ENCODE peak calls at places on chromosomes 16 and 17, in four cellular contexts. One of them, this sample, is unnamed.
A peak's percentile ranks its signal among the peaks of the same experiment; 100 is the strongest.

GRCh38 chr17:2123467-2124251 is 68.8 kb downstream of the HIC1 start:
- DNase-seq in HepG2: no peak
- DNase-seq in GM12878: no peak
- DNase-seq in H1: no peak
- DNase-seq in this sample: no peak

GRCh38 chr17:32570081-32570396 is 83.2 kb downstream of the CDK5R1 start:
- DNase-seq in HepG2: no peak
- DNase-seq in GM12878: no peak
- DNase-seq in H1: no peak
- DNase-seq in this sample: no peak

GRCh38 chr17:19464033-19465026 is 53.3 kb downstream of the RNF112 start:
- DNase-seq in HepG2: no peak
- DNase-seq in GM12878: no peak
- DNase-seq in H1: no peak
- DNase-seq in this sample: no peak

GRCh38 chr16:84914273-84914672 is 94.5 kb downstream of the CRISPLD2 start:
- DNase-seq in HepG2: no peak
- DNase-seq in GM12878: no peak
- DNase-seq in H1: no peak
- DNase-seq in this sample: no peak

GRCh38 chr16:84785843-84786538 is 33.8 kb upstream of the CRISPLD2 start:
- DNase-seq in HepG2: peak; percentile 34
- DNase-seq in GM12878: no peak
- DNase-seq in H1: no peak
- DNase-seq in this sample: no peak

GRCh38 chr17:34246872-34247271 is 8.2 kb upstream of the CCL2 start:
- DNase-seq in HepG2: no peak
- DNase-seq in GM12878: no peak
- DNase-seq in H1: no peak
- DNase-seq in this sample: no peak

GRCh38 chr17:81419333-81419885 is 24.2 kb downstream of the BAHCC1 start:
- DNase-seq in HepG2: no peak
- DNase-seq in GM12878: no peak
- DNase-seq in H1: no peak
- DNase-seq in this sample: no peak

GRCh38 chr16:50213939-50214519 is 52.3 kb upstream of the ADCY7 start:
- DNase-seq in HepG2: peak; percentile 58
- DNase-seq in GM12878: no peak
- DNase-seq in H1: no peak
- DNase-seq in this sample: peak; percentile 33

GRCh38 chr16:62022688-62023087 is 13.6 kb downstream of the CDH8 start:
- DNase-seq in HepG2: no peak
- DNase-seq in GM12878: no peak
- DNase-seq in H1: no peak
- DNase-seq in this sample: no peak

GRCh38 chr16:72995151-72995881 is 52.6 kb downstream of the ZFHX3 start:
- DNase-seq in HepG2: no peak
- DNase-seq in GM12878: no peak
- DNase-seq in H1: peak; percentile 87
- DNase-seq in this sample: peak; percentile 55

GRCh38 chr16:17277981-17278381 is 192.8 kb downstream of the XYLT1 start:
- DNase-seq in HepG2: peak; percentile 38
- DNase-seq in GM12878: no peak
- DNase-seq in H1: peak; percentile 59
- DNase-seq in this sample: no peak

GRCh38 chr17:79874329-79874981 is 35.2 kb upstream of the CBX4 start:
- DNase-seq in HepG2: peak; percentile 48
- DNase-seq in GM12878: no peak
- DNase-seq in H1: no peak
- DNase-seq in this sample: peak; percentile 16

GRCh38 chr17:51748749-51749604 is 409.5 kb downstream of the CA10 start:
- DNase-seq in HepG2: no peak
- DNase-seq in GM12878: no peak
- DNase-seq in H1: no peak
- DNase-seq in this sample: no peak

DNA sequence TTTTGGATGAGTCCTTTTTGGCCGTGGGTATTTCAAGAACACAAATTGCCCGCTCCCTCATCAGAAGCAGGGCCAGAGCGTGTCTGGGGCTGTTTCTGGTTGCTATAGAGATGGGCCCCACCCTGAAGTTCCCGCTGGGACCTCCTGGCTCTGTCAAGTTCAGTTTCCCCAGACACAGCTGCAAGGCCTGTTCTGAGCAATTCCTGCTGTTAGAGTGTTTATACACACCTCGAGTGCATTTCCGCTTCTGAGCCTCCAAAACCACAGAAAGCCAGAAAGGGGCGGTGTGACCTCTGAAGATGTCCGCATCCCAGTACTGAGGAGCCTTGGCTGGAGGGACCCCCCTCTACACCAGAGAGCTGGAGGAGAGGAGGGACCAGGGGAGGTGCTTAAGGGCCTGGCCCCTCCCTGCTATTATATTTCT is 9.3 kb upstream of the WBP2 start:
- DNase-seq in HepG2: no peak
- DNase-seq in GM12878: peak; percentile 77
- DNase-seq in H1: no peak
- DNase-seq in this sample: no peak
- TF ChIP-seq SUZ12 in HepG2: no peak
- TF ChIP-seq SUZ12 in GM12878: no peak
- TF ChIP-seq SUZ12 in H1: no peak
- TF ChIP-seq SUZ12 in this sample: no peak

GRCh38 chr17:16001498-16001897 is 1.9 kb downstream of the TTC19 start:
- DNase-seq in HepG2: no peak
- DNase-seq in GM12878: no peak
- DNase-seq in H1: no peak
- DNase-seq in this sample: no peak
- H3K4me3 ChIP-seq in HepG2: peak overlapping the region; percentile 91
- H3K4me3 ChIP-seq in GM12878: peak overlapping the region; percentile 85
- H3K4me3 ChIP-seq in H1: no peak overlapping the region
- H3K4me3 ChIP-seq in this sample: no peak overlapping the region

GRCh38 chr17:82936768-82937171 is 96.9 kb upstream of the ZNF750 start:
- DNase-seq in HepG2: no peak
- DNase-seq in GM12878: no peak
- DNase-seq in H1: no peak
- DNase-seq in this sample: no peak
- TF ChIP-seq SUZ12 in HepG2: no peak
- TF ChIP-seq SUZ12 in GM12878: no peak
- TF ChIP-seq SUZ12 in H1: no peak
- TF ChIP-seq SUZ12 in this sample: no peak

DNA sequence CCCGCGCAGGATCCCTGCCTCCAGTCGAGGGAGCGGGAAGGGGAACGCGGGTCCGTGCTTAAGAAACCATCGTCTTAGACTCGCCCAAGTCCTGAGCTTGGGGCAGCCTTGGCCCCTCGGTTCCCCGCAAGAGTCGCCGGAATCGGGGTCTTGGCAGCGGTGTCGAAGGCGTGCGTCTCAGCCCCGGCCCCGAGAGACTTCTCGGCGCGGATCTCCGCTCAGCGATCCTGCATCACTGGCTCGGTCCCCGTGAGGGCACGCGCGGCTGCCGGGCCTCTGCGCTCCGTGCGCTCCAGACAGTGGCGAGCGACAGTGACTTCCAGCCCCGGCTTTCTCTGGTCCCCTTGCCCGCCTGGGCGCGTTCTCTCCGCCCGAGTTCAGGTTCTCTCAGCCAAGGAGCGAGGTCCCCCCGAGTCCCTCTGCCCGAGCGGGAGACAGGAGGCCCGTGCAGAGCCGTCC is 383 bp downstream of the HS3ST3A1 start:
- DNase-seq in HepG2: no peak
- DNase-seq in GM12878: no peak
- DNase-seq in H1: no peak
- DNase-seq in this sample: no peak
- H3K4me3 ChIP-seq in HepG2: peak overlapping the region; percentile 36
- H3K4me3 ChIP-seq in GM12878: no peak overlapping the region
- H3K4me3 ChIP-seq in H1: peak overlapping the region; percentile 53
- H3K4me3 ChIP-seq in this sample: peak overlapping the region; percentile 61

GRCh38 chr16:30874821-30875717 is 18.8 kb downstream of the BCL7C start:
- DNase-seq in HepG2: peak; percentile 91
- DNase-seq in GM12878: peak; percentile 64
- DNase-seq in H1: peak; percentile 94
- DNase-seq in this sample: peak; percentile 89

GRCh38 chr16:30870904-30871303 is 23.0 kb downstream of the BCL7C start:
- DNase-seq in HepG2: no peak
- DNase-seq in GM12878: no peak
- DNase-seq in H1: no peak
- DNase-seq in this sample: no peak

GRCh38 chr16:30875881-30876791 is 17.7 kb downstream of the BCL7C start:
- DNase-seq in HepG2: no peak
- DNase-seq in GM12878: peak; percentile 67
- DNase-seq in H1: no peak
- DNase-seq in this sample: no peak

GRCh38 chr16:30876867-30877266 is 17.0 kb downstream of the BCL7C start:
- DNase-seq in HepG2: peak; percentile 62
- DNase-seq in GM12878: no peak
- DNase-seq in H1: no peak
- DNase-seq in this sample: no peak

DNA sequence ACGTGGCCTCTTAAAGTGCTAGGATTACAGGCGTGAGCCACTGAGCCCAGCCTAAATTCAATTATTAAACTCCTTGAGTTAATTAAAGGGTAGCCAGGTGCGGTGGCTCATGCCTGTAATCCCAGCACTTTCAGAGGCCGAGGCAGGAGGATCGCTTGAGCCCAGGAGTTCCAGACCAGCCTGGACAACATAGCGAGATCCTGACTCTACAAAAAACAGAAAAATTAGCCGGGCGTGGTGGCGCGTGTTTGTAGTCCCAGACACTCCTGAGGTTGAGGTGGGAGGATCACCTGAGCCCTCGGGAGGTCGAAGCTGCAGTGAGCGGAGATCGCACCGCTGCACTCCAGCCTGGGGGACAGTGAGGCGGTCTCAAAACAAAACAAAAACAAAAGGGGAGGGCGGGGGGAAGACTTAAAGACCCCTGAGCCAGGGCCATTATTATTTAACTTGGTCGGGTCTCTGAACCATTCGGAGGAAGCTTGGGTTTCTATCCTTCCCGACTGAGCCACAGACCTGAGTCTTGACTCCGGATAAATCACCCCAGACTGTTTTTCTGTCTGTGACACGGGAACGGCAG is 19.5 kb downstream of the BCL7C start:
- DNase-seq in HepG2: no peak
- DNase-seq in GM12878: no peak
- DNase-seq in H1: no peak
- DNase-seq in this sample: peak; percentile 48
- TF ChIP-seq SUZ12 in HepG2: no peak
- TF ChIP-seq SUZ12 in GM12878: no peak
- TF ChIP-seq SUZ12 in H1: no peak
- TF ChIP-seq SUZ12 in this sample: no peak

GRCh38 chr17:17913695-17914332 is 58.4 kb downstream of the TOM1L2 start:
- DNase-seq in HepG2: peak; percentile 66
- DNase-seq in GM12878: no peak
- DNase-seq in H1: no peak
- DNase-seq in this sample: peak; percentile 57
- H3K4me3 ChIP-seq in HepG2: no peak overlapping the region
- H3K4me3 ChIP-seq in GM12878: no peak overlapping the region
- H3K4me3 ChIP-seq in H1: no peak overlapping the region
- H3K4me3 ChIP-seq in this sample: no peak overlapping the region

GRCh38 chr16:12011565-12011964 is 35.0 kb downstream of the SNX29 start:
- DNase-seq in HepG2: no peak
- DNase-seq in GM12878: no peak
- DNase-seq in H1: no peak
- DNase-seq in this sample: no peak
- TF ChIP-seq SUZ12 in HepG2: no peak
- TF ChIP-seq SUZ12 in GM12878: no peak
- TF ChIP-seq SUZ12 in H1: no peak
- TF ChIP-seq SUZ12 in this sample: no peak

DNA sequence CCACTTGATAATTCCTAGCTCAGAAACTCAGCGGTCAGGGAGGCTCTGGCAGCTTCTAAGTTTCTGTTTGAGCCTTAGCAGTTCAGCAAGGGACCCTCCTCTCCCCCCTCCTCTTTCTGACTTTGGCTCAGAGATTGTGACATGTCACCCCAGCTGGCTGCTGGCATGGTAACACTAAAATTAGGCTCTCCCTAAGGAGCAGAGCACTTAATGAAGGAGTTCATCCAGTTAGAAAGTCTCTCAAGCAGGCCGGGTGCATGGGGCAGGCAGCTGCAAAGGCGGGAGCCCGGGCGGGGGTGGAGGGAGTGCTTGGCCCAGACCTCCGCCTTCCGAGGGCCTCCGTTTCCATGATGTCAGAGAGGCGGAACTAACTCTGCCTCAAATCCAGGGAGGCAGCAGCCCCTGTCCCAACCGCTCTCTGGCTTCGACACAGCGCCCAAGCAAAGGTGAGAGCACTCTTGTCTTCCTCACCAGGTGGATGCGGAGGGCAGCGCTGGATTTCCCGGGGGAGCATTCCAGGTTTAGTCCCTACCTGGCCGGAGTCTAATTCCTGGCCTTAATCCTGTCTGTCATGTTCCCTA is 128.0 kb upstream of the PLCG2 start:
- DNase-seq in HepG2: no peak
- DNase-seq in GM12878: no peak
- DNase-seq in H1: peak; percentile 71
- DNase-seq in this sample: no peak
- H3K4me3 ChIP-seq in HepG2: no peak overlapping the region
- H3K4me3 ChIP-seq in GM12878: no peak overlapping the region
- H3K4me3 ChIP-seq in H1: no peak overlapping the region
- H3K4me3 ChIP-seq in this sample: no peak overlapping the region

GRCh38 chr16:46972971-46973456 is 460 bp downstream of the DNAJA2 start:
- DNase-seq in HepG2: peak; percentile 36
- DNase-seq in GM12878: no peak
- DNase-seq in H1: peak; percentile 55
- DNase-seq in this sample: no peak
- TF ChIP-seq SUZ12 in HepG2: no peak
- TF ChIP-seq SUZ12 in GM12878: no peak
- TF ChIP-seq SUZ12 in H1: no peak
- TF ChIP-seq SUZ12 in this sample: no peak

DNA sequence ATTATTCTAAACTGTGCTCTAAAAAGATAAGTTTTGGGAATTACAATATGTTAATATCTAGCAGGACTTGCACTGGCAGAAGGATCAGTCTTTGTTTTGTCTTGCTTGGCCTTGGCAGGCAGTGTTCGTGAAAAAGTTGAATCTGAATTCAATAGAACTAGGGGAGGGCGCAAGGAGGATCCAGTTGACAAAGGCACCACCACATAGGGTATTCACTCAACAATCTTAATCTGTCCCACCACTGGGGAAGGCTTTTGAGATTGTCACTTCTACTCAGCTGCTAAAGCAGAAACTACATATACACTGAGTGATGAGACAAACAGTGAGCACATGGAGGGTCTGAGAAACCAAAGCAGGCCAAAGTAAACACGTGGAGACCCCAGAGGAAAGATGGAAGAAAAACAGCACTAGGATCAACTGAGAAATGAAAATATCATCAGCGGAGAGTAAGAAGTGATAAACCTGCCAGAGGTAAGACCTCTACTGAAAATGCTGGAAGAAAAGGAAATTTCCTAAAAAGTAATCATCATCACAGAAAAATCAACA is 2.4 kb downstream of the AMFR start:
- DNase-seq in HepG2: no peak
- DNase-seq in GM12878: no peak
- DNase-seq in H1: no peak
- DNase-seq in this sample: no peak
- H3K4me3 ChIP-seq in HepG2: peak overlapping the region; percentile 78
- H3K4me3 ChIP-seq in GM12878: peak overlapping the region; percentile 78
- H3K4me3 ChIP-seq in H1: no peak overlapping the region
- H3K4me3 ChIP-seq in this sample: no peak overlapping the region